ENCODE peak calls at places on chromosomes 7 and 10, in seven cellular contexts. O is tibial artery, M is suprapubic skin, Y is PC-9, G is heart right ventricle, W is SJCRH30, H is body of pancreas. A is an unnamed sample. For H3K36me3 and H3K4me1, the result is how much of the 10 kb centered on the place peaks cover.

GRCh38 chr10:26970667-26971066 is 109.9 kb upstream of the ABI1 start:
- DNase-seq in O (no peak), Y (no peak), G (no peak), M (no peak), W (no peak), H (no peak), A (no peak)

GRCh38 chr7:45563804-45564461 is 10.2 kb upstream of the ADCY1 start:
- DNase-seq in O (no peak), W (peak), G (peak), H (no peak), M (no peak), Y (no peak), A (no peak)

GRCh38 chr10:100510533-100511308 is 8.9 kb downstream of the SEC31B start:
- DNase-seq in Y (peak), W (no peak), G (no peak), O (no peak), M (no peak), H (peak), A (no peak)

GRCh38 chr7:80942261-80943041 is 23.6 kb upstream of the SEMA3C start:
- DNase-seq in Y (peak), H (no peak), W (peak), G (peak), O (peak), M (peak), A (peak)

GRCh38 chr7:92020636-92021035 is 80.0 kb downstream of the AKAP9 start:
- DNase-seq in G (no peak), W (no peak), M (no peak), H (no peak), Y (no peak), O (no peak), A (no peak)

GRCh38 chr10:7715515-7715914 is 12.4 kb downstream of the ITIH2 start:
- DNase-seq in O (no peak), G (no peak), H (no peak), Y (no peak), W (no peak), M (no peak), A (no peak)

GRCh38 chr10:70379581-70380176 is 2.7 kb downstream of the LRRC20 start:
- DNase-seq in W (peak), O (no peak), M (no peak), G (no peak), Y (no peak), H (peak), A (no peak)

GRCh38 chr10:12938271-12938670 is 63.2 kb downstream of the CCDC3 start:
- DNase-seq in O (no peak), W (no peak), H (no peak), Y (no peak), G (no peak), M (no peak), A (no peak)

GRCh38 chr7:47370461-47371042 is 211.4 kb downstream of the TNS3 start:
- DNase-seq in H (no peak), Y (no peak), M (no peak), W (peak), O (no peak), G (no peak), A (no peak)

GRCh38 chr7:76310102-76310957 is 7.9 kb downstream of the HSPB1 start:
- DNase-seq in O (no peak), G (no peak), M (no peak), Y (no peak), W (peak), H (peak), A (no peak)

GRCh38 chr10:46305986-46306385 is 19.2 kb downstream of the ANTXRL start:
- DNase-seq in Y (peak), W (no peak), O (peak), G (no peak), H (no peak), M (no peak), A (no peak)

GRCh38 chr7:15199482-15199881 is 296.9 kb upstream of the DGKB start:
- DNase-seq in W (peak), G (no peak), Y (no peak), O (no peak), M (no peak), H (no peak), A (no peak)

GRCh38 chr7:155123413-155123812 is 53.3 kb downstream of the HTR5A start:
- DNase-seq in G (no peak), Y (no peak), O (no peak), M (no peak), W (no peak), H (no peak), A (no peak)

GRCh38 chr10:30784896-30785605 is 155.5 kb upstream of the LYZL2 start:
- DNase-seq in W (peak), Y (no peak), M (peak), H (peak), G (peak), O (peak), A (peak)

GRCh38 chr10:16967866-16968721 is 150.9 kb upstream of the RSU1 start:
- DNase-seq in M (no peak), O (no peak), G (peak), Y (peak), H (no peak), W (peak), A (peak)

DNA sequence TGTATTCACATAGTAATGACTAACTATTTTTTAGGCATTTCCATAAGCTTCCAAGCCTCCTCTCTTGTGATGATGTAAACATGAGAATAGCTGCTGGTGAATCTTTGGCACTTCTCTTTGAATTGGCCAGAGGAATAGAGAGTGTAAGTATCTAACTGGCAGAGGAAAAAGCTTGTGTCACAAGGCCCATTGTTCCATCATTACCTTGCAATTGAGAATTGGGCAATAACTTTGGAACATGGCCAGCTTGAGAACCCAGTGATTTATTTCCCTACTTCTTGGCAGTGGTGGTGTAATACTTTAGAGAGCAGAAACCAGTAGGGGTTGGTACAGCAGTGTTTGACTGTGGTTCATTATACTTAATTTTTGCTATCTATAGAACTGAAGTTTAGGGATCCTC is 12.0 kb downstream of the IFRD1 start:
- DNase-seq in O (no peak), W (no peak), M (no peak), H (peak), Y (peak), G (no peak), A (no peak)
- H3K36me3 ChIP-seq in O (half or more), W (half or more), M (half or more), H (under half), Y (half or more), G (under half), A (under half)

DNA sequence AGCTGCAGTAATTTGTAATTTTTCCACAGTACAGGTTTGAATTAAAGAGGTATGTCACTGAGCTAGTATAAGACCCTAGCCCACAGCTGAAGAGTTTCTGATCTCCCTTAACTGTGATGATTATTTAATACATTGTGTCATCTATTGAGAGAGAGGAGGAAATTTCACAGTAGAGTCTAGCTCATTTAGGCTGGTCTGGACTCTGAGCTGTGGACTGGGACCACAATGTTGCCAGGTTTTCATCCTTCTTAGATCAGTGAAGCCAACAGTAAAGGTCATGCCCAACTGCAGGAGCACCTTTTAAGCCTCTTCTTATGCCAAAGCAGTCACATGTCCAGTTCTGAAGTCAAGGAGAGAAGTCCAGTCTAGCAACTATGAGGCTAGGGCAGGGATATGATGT is 8.9 kb downstream of the TES start:
- DNase-seq in W (no peak), Y (no peak), M (no peak), O (no peak), G (no peak), H (no peak), A (no peak)
- H3K4me1 ChIP-seq in W (under half), Y (half or more), M (under half), O (half or more), G (under half), H (under half), A (under half)

GRCh38 chr7:100491192-100491578 is 7.5 kb downstream of the NYAP1 start:
- DNase-seq in G (no peak), H (no peak), Y (no peak), O (no peak), M (no peak), W (no peak), A (no peak)
- H3K27ac ChIP-seq in G (no peak), H (no peak), Y (no peak), O (no peak), M (no peak), W (no peak), A (no peak)

DNA sequence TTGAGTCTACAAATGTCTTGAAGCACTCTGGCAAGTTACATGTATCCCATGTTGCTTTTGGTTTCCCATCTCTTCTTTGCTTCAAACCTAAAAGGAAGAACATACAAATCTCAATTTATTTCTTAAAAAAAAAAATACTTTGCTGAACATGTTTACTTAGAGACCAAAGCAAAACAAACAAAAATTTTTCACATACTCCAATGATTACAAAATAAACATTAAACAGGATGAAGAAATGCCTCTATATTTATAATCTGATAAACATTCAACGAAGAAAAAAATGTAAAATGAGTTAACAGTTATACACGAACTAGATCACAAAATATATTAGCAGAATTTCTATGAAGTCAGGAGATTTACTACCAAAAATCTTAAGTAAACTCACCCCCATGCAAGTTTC is 31.3 kb downstream of the FAM204A start:
- DNase-seq in H (no peak), G (no peak), O (no peak), W (no peak), M (no peak), Y (peak), A (no peak)
- H3K36me3 ChIP-seq in H (under half), G (under half), O (under half), W (under half), M (under half), Y (under half), A (under half)

GRCh38 chr10:76432274-76433012 is 1001.0 kb downstream of the LRMDA start:
- DNase-seq in H (no peak), G (peak), M (peak), O (peak), Y (peak), W (peak), A (no peak)

GRCh38 chr10:76429331-76429625 is 997.9 kb downstream of the LRMDA start:
- DNase-seq in M (no peak), G (no peak), O (no peak), W (no peak), Y (no peak), H (no peak), A (no peak)

GRCh38 chr10:76428541-76429330 is 997.3 kb downstream of the LRMDA start:
- DNase-seq in H (no peak), W (peak), G (no peak), M (no peak), O (no peak), Y (no peak), A (no peak)

GRCh38 chr10:76430330-76430729 is 998.9 kb downstream of the LRMDA start:
- DNase-seq in G (no peak), O (no peak), H (no peak), M (no peak), W (no peak), Y (no peak), A (no peak)

GRCh38 chr10:76429642-76430041 is 998.2 kb downstream of the LRMDA start:
- DNase-seq in G (peak), H (no peak), W (peak), O (no peak), Y (no peak), M (no peak), A (no peak)
- H3K4me1 ChIP-seq in G (under half), H (under half), W (under half), O (half or more), Y (under half), M (under half), A (under half)

GRCh38 chr7:27104244-27105149 is 2.0 kb upstream of the HOXA2 start:
- DNase-seq in H (no peak), G (no peak), M (no peak), W (no peak), Y (no peak), O (no peak), A (peak)

GRCh38 chr7:27106181-27106905 is 3.9 kb upstream of the HOXA2 start:
- DNase-seq in O (no peak), H (no peak), W (no peak), M (peak), Y (no peak), G (no peak), A (peak)

GRCh38 chr7:27106906-27107250 is 4.4 kb upstream of the HOXA2 start:
- DNase-seq in O (no peak), G (no peak), H (no peak), W (no peak), M (no peak), Y (no peak), A (no peak)

GRCh38 chr7:27103489-27104226 is 1.2 kb upstream of the HOXA2 start:
- DNase-seq in H (no peak), O (no peak), W (no peak), Y (no peak), G (no peak), M (no peak), A (no peak)

DNA sequence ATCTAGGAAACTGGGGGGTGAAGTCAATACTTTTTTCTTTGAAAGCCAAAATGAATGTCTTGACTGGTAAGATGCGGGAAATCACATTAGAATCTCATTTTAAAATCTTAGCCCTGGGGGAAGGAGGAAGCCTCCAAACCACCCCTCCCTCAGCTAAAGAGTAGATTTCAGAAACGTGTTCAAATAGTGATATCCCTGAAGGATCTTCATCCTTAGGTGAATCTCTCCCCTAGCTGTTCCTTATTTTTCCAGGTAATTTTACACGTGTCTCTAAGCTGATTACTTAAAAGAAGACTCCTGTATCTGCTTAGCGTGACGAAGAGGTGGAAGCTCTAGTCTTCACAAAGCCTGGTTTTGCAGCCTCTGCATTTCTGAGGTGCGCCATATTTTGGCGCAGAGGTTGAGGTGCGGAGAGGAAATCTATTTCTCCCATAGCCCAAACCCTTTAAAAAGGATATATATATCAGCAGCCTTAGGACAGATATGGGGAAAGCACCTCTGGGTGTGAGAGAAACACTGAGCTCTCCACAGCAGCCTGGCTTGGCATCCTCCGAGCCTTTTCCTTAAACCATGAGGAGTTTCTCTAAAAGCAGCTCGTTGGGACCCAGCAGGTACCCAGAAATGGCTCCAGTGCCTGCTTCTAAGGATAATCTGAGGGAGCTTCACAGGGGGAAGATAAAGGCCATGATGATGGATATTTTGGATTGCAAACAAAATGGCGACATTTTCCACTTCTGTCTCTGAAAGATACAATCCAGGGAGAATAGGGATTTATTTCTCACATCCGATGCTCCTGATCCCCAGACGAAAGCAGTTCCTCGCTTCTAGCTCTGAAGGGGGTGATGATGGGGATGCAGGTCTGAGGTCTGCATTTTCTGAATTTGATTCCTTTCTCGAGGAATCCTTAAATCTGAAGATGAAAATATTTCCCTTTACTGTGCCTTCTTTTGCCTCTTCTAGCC is 3.0 kb upstream of the HOXA2 start:
- DNase-seq in W (no peak), O (no peak), M (no peak), H (no peak), G (no peak), Y (no peak), A (no peak)
- H3K27ac ChIP-seq in W (no peak), O (no peak), M (no peak), H (no peak), G (no peak), Y (no peak), A (peak)

GRCh38 chr10:88933584-88933983 is 19.0 kb downstream of the ACTA2 start:
- DNase-seq in Y (no peak), W (no peak), M (no peak), O (no peak), G (no peak), H (no peak), A (no peak)

GRCh38 chr10:88938039-88938438 is 14.5 kb downstream of the ACTA2 start:
- DNase-seq in M (no peak), Y (no peak), O (no peak), H (no peak), G (no peak), W (no peak), A (no peak)

GRCh38 chr10:88931548-88931947 is 21.0 kb downstream of the ACTA2 start:
- DNase-seq in G (no peak), H (no peak), Y (no peak), W (no peak), O (no peak), M (no peak), A (no peak)

GRCh38 chr10:88932539-88933256 is 19.9 kb downstream of the ACTA2 start:
- DNase-seq in M (no peak), Y (peak), O (peak), G (no peak), H (peak), W (peak), A (no peak)

GRCh38 chr10:88934900-88935672 is 17.5 kb downstream of the ACTA2 start:
- DNase-seq in M (peak), O (peak), G (peak), H (peak), Y (peak), W (peak), A (no peak)
- H3K36me3 ChIP-seq in M (under half), O (half or more), G (under half), H (under half), Y (under half), W (under half), A (under half)

GRCh38 chr10:113133497-113133896 is 183.4 kb downstream of the TCF7L2 start:
- DNase-seq in G (no peak), H (no peak), W (no peak), Y (no peak), M (no peak), O (no peak), A (no peak)
- H3K4me1 ChIP-seq in G (under half), H (under half), W (under half), Y (under half), M (under half), O (half or more), A (under half)